ENCODE peak calls at places on chromosome 13, in five cellular contexts. One of them, this sample, is unnamed.
A peak's percentile ranks its signal among the peaks of the same experiment; 100 is the strongest.

GRCh38 chr13:33150146-33150545 is 133.9 kb downstream of the KL start:
- DNase-seq in colonic mucosa: no peak
- DNase-seq in hepatic stellate cell: no peak
- DNase-seq in heart left ventricle: no peak
- DNase-seq in fibroblast of the aortic adventitia: peak; percentile 42
- DNase-seq in this sample: no peak

GRCh38 chr13:72109863-72110262 is 242.9 kb upstream of the DACH1 start:
- DNase-seq in colonic mucosa: no peak
- DNase-seq in hepatic stellate cell: no peak
- DNase-seq in heart left ventricle: no peak
- DNase-seq in fibroblast of the aortic adventitia: no peak
- DNase-seq in this sample: no peak

GRCh38 chr13:101626925-101627555 is 174.6 kb downstream of the ITGBL1 start:
- DNase-seq in colonic mucosa: no peak
- DNase-seq in hepatic stellate cell: no peak
- DNase-seq in heart left ventricle: no peak
- DNase-seq in fibroblast of the aortic adventitia: peak; percentile 50
- DNase-seq in this sample: peak; percentile 11

GRCh38 chr13:41196620-41197019 is 2.3 kb upstream of the KBTBD7 start:
- DNase-seq in colonic mucosa: no peak
- DNase-seq in hepatic stellate cell: no peak
- DNase-seq in heart left ventricle: no peak
- DNase-seq in fibroblast of the aortic adventitia: peak; percentile 5
- DNase-seq in this sample: no peak

GRCh38 chr13:44399045-44399444 is 25.4 kb downstream of the SERP2 start:
- DNase-seq in colonic mucosa: no peak
- DNase-seq in hepatic stellate cell: no peak
- DNase-seq in heart left ventricle: no peak
- DNase-seq in fibroblast of the aortic adventitia: no peak
- DNase-seq in this sample: no peak

GRCh38 chr13:111219306-111219705 is 101.1 kb upstream of the TEX29 start:
- DNase-seq in colonic mucosa: no peak
- DNase-seq in hepatic stellate cell: peak; percentile 84
- DNase-seq in heart left ventricle: peak; percentile 59
- DNase-seq in fibroblast of the aortic adventitia: peak; percentile 75
- DNase-seq in this sample: peak; percentile 61

GRCh38 chr13:79909664-79910063 is 428.7 kb downstream of the NDFIP2 start:
- DNase-seq in colonic mucosa: no peak
- DNase-seq in hepatic stellate cell: no peak
- DNase-seq in heart left ventricle: no peak
- DNase-seq in fibroblast of the aortic adventitia: no peak
- DNase-seq in this sample: no peak

GRCh38 chr13:109673477-109673876 is 112.9 kb downstream of the IRS2 start:
- DNase-seq in colonic mucosa: no peak
- DNase-seq in hepatic stellate cell: peak; percentile 16
- DNase-seq in heart left ventricle: no peak
- DNase-seq in fibroblast of the aortic adventitia: no peak
- DNase-seq in this sample: no peak

GRCh38 chr13:93226623-93227279 is at the start of gene GPC6:
- DNase-seq in colonic mucosa: peak; percentile 44
- DNase-seq in hepatic stellate cell: peak; percentile 70
- DNase-seq in heart left ventricle: no peak
- DNase-seq in fibroblast of the aortic adventitia: peak; percentile 98
- DNase-seq in this sample: peak; percentile 77

GRCh38 chr13:92224052-92224821 is 825.8 kb downstream of the GPC5 start:
- DNase-seq in colonic mucosa: no peak
- DNase-seq in hepatic stellate cell: no peak
- DNase-seq in heart left ventricle: peak; percentile 24
- DNase-seq in fibroblast of the aortic adventitia: peak; percentile 93
- DNase-seq in this sample: peak; percentile 60

GRCh38 chr13:36377822-36378480 is 31.8 kb upstream of the SPART start:
- DNase-seq in colonic mucosa: no peak
- DNase-seq in hepatic stellate cell: no peak
- DNase-seq in heart left ventricle: no peak
- DNase-seq in fibroblast of the aortic adventitia: peak; percentile 93
- DNase-seq in this sample: peak; percentile 42

GRCh38 chr13:25911020-25911419 is 140.8 kb downstream of the SHISA2 start:
- DNase-seq in colonic mucosa: no peak
- DNase-seq in hepatic stellate cell: no peak
- DNase-seq in heart left ventricle: no peak
- DNase-seq in fibroblast of the aortic adventitia: no peak
- DNase-seq in this sample: no peak

GRCh38 chr13:80946008-80946802 is 605.3 kb upstream of the SPRY2 start:
- DNase-seq in colonic mucosa: no peak
- DNase-seq in hepatic stellate cell: no peak
- DNase-seq in heart left ventricle: no peak
- DNase-seq in fibroblast of the aortic adventitia: no peak
- DNase-seq in this sample: no peak

GRCh38 chr13:105587786-105588185 is 947.7 kb downstream of the EFNB2 start:
- DNase-seq in colonic mucosa: no peak
- DNase-seq in hepatic stellate cell: no peak
- DNase-seq in heart left ventricle: no peak
- DNase-seq in fibroblast of the aortic adventitia: no peak
- DNase-seq in this sample: no peak

GRCh38 chr13:78609464-78610205 is 6.3 kb upstream of the POU4F1 start:
- DNase-seq in colonic mucosa: no peak
- DNase-seq in hepatic stellate cell: no peak
- DNase-seq in heart left ventricle: no peak
- DNase-seq in fibroblast of the aortic adventitia: peak; percentile 20
- DNase-seq in this sample: peak; percentile 47

GRCh38 chr13:34926513-34926912 is 15.6 kb upstream of the NBEA start:
- DNase-seq in colonic mucosa: no peak
- DNase-seq in hepatic stellate cell: no peak
- DNase-seq in heart left ventricle: no peak
- DNase-seq in fibroblast of the aortic adventitia: peak; percentile 47
- DNase-seq in this sample: peak; percentile 21

GRCh38 chr13:75766636-75767035 is 130.5 kb downstream of the LMO7 start:
- DNase-seq in colonic mucosa: no peak
- DNase-seq in hepatic stellate cell: no peak
- DNase-seq in heart left ventricle: no peak
- DNase-seq in fibroblast of the aortic adventitia: no peak
- DNase-seq in this sample: no peak

This sample was measured in GM03348.